ENCODE peak calls at places on chromosomes 5 and 9, in six cellular contexts. S is GM12892, V is MCF 10A, Z is NCI-H2081, B is NCI-H460, T is Right ventricle myocardium superior. C is an unnamed sample.

GRCh38 chr5:54176066-54176835 is 134.1 kb downstream of the ARL15 start:
- DNase-seq in S (no peak), V (no peak), Z (no peak), B (no peak), T (no peak), C (no peak)

GRCh38 chr9:123081824-123082223 is 48.4 kb downstream of the GPR21 start:
- DNase-seq in S (no peak), V (peak; percentile 50), Z (peak; percentile 22), B (peak; percentile 44), T (no peak), C (peak; percentile 23)

GRCh38 chr5:1997640-1998347 is 115.1 kb upstream of the IRX4 start:
- DNase-seq in S (no peak), V (no peak), Z (no peak), B (no peak), T (no peak), C (no peak)

GRCh38 chr5:78046006-78046405 is 248.5 kb downstream of the AP3B1 start:
- DNase-seq in S (no peak), V (no peak), Z (no peak), B (no peak), T (no peak), C (no peak)

GRCh38 chr9:106718996-106719395 is 144.0 kb upstream of the ZNF462 start:
- DNase-seq in S (no peak), V (peak; percentile 43), Z (no peak), B (no peak), T (no peak), C (peak; percentile 50)

GRCh38 chr5:135398855-135399837 is at the start of gene MACROH2A1:
- DNase-seq in S (peak; percentile 77), V (peak; percentile 91), Z (peak; percentile 78), B (peak; percentile 82), T (peak; percentile 95), C (peak; percentile 76)

GRCh38 chr5:124180523-124181461 is 565.6 kb downstream of the ZNF608 start:
- DNase-seq in S (no peak), V (no peak), Z (no peak), B (no peak), T (no peak), C (no peak)

GRCh38 chr5:83548556-83548955 is 77.0 kb downstream of the VCAN start:
- DNase-seq in S (no peak), V (no peak), Z (no peak), B (no peak), T (no peak), C (no peak)

GRCh38 chr5:66596791-66597757 is 881 bp downstream of the MAST4 start:
- DNase-seq in S (peak; percentile 20), V (peak; percentile 27), Z (peak; percentile 50), B (no peak), T (peak; percentile 67), C (peak; percentile 41)

GRCh38 chr5:66472010-66472409 is 124.2 kb upstream of the MAST4 start:
- DNase-seq in S (no peak), V (no peak), Z (no peak), B (no peak), T (no peak), C (no peak)

GRCh38 chr9:20512106-20512505 is 110.2 kb downstream of the MLLT3 start:
- DNase-seq in S (no peak), V (no peak), Z (no peak), B (peak; percentile 51), T (no peak), C (peak; percentile 67)

GRCh38 chr5:171907731-171908343 is 98.6 kb downstream of the FBXW11 start:
- DNase-seq in S (no peak), V (peak; percentile 79), Z (peak; percentile 61), B (peak; percentile 62), T (no peak), C (peak; percentile 48)

GRCh38 chr9:135716045-135716444 is 14.1 kb downstream of the KCNT1 start:
- DNase-seq in S (no peak), V (no peak), Z (no peak), B (no peak), T (no peak), C (no peak)

GRCh38 chr9:83238871-83239624 is 176.1 kb upstream of the RASEF start:
- DNase-seq in S (no peak), V (peak; percentile 73), Z (no peak), B (peak; percentile 44), T (no peak), C (no peak)

C was measured in mammary epithelial cell.